ENCODE peak calls at places on chromosomes 5 and 9, in ten cellular contexts. N, F, G, R, U, Q, Y, M, P and B are unnamed samples.

GRCh38 chr9:31065691-31066090 is 1318.8 kb upstream of the ACO1 start:
- DNase-seq in R (no peak), F (no peak), M (no peak), P (no peak), N (no peak), Q (no peak), Y (no peak), U (no peak), G (no peak), B (no peak)

GRCh38 chr5:67115238-67115637 is 81.4 kb downstream of the CD180 start:
- DNase-seq in Q (no peak), R (no peak), Y (no peak), G (no peak), N (no peak), M (no peak), P (no peak), F (peak), U (no peak), B (no peak)

GRCh38 chr9:79026311-79026710 is 545.5 kb upstream of the TLE4 start:
- DNase-seq in Y (no peak), Q (peak), G (no peak), R (no peak), U (no peak), P (no peak), F (no peak), N (no peak), M (no peak), B (no peak)

GRCh38 chr5:101580591-101580990 is 677.5 kb upstream of the ST8SIA4 start:
- DNase-seq in G (no peak), P (no peak), Y (no peak), M (no peak), Q (no peak), U (no peak), F (no peak), R (no peak), N (no peak), B (no peak)

GRCh38 chr9:69046723-69047122 is 11.2 kb downstream of the FXN start:
- DNase-seq in N (no peak), R (no peak), F (no peak), P (no peak), G (no peak), Q (no peak), Y (no peak), M (no peak), U (no peak), B (no peak)

GRCh38 chr5:110354341-110354740 is 372.1 kb downstream of the TMEM232 start:
- DNase-seq in M (no peak), N (no peak), P (no peak), G (peak), R (no peak), Q (peak), Y (no peak), F (no peak), U (no peak), B (no peak)

GRCh38 chr5:113269023-113269997 is 165.5 kb downstream of the TSSK1B start:
- DNase-seq in Q (no peak), U (no peak), G (no peak), M (no peak), R (no peak), Y (no peak), P (no peak), F (no peak), N (no peak), B (no peak)

GRCh38 chr9:23659346-23660006 is 166.6 kb downstream of the ELAVL2 start:
- DNase-seq in N (no peak), Y (no peak), F (no peak), R (no peak), U (no peak), M (no peak), G (no peak), Q (no peak), P (no peak), B (no peak)

GRCh38 chr5:43367909-43368648 is 44.1 kb downstream of the CCL28 start:
- DNase-seq in R (no peak), U (no peak), Q (peak), F (no peak), P (no peak), M (no peak), G (no peak), N (no peak), Y (no peak), B (no peak)

GRCh38 chr9:136741885-136742568 is 713 bp downstream of the LCN10 start:
- DNase-seq in P (no peak), N (no peak), G (no peak), F (no peak), M (no peak), Q (no peak), U (no peak), Y (no peak), R (no peak), B (no peak)
- H3K4me3 ChIP-seq in P (no peak), N (no peak), G (no peak), F (no peak), M (no peak), Q (no peak), U (no peak), Y (no peak), R (no peak), B (peak)

GRCh38 chr9:90872835-90873294 is 71.2 kb downstream of the SYK start:
- DNase-seq in N (no peak), Y (no peak), F (no peak), U (no peak), P (no peak), G (no peak), Q (no peak), M (no peak), R (no peak), B (no peak)
- H3K4me3 ChIP-seq in N (no peak), Y (no peak), F (no peak), U (no peak), P (no peak), G (no peak), Q (no peak), M (no peak), R (no peak), B (no peak)

GRCh38 chr9:6079386-6079785 is 64.0 kb upstream of the RANBP6 start:
- DNase-seq in F (no peak), M (no peak), Q (no peak), N (no peak), G (no peak), R (no peak), U (no peak), Y (no peak), P (no peak), B (no peak)
- H3K4me3 ChIP-seq in F (peak), M (no peak), Q (peak), N (peak), G (no peak), R (peak), U (no peak), Y (peak), P (peak), B (peak)

DNA sequence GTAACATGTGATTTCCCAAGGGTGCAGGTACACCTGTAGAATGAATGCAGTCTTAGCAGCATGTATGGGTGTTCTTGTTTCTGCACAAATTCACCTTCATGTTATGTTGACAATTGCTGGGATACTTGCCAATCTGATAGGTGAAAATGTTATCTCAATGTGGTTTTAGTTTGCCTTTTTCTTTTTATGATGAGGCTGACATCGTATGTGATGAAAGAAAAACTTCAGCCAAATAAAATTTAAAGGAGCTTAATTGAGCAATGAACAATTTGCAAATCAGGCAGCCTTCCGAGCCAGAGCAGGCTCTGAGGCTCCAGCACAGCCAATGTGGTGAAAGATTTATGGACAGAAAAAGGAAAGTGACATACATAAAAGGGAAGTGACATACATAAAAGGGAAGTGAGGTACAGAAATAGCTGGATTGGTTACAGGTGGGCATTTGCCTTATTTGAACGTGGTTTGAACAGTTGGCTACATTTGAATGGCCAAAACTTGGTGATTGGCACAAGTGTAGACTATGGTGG is 10.5 kb downstream of the TAL2 start:
- DNase-seq in F (no peak), N (no peak), U (no peak), R (no peak), Y (no peak), G (no peak), P (no peak), M (no peak), Q (no peak), B (no peak)
- H3K4me3 ChIP-seq in F (no peak), N (no peak), U (no peak), R (no peak), Y (no peak), G (no peak), P (no peak), M (no peak), Q (no peak), B (no peak)

GRCh38 chr9:86902606-86903460 is 44.5 kb downstream of the GAS1 start:
- DNase-seq in R (no peak), N (no peak), Y (no peak), M (no peak), Q (no peak), P (peak), U (peak), G (no peak), F (peak), B (no peak)
- H3K4me3 ChIP-seq in R (peak), N (no peak), Y (no peak), M (peak), Q (no peak), P (peak), U (peak), G (no peak), F (no peak), B (no peak)